ENCODE peak calls at places on chromosomes 4 and X, in seven cellular contexts. Z, D, M, B, T, U and P are unnamed samples.

GRCh38 chr4:182212211-182212761 is 30.9 kb upstream of the TENM3 start:
- DNase-seq in Z (peak), D (no peak), M (no peak), B (no peak), T (peak), U (no peak), P (no peak)

GRCh38 chrX:12825801-12826200 is 34.6 kb downstream of the PRPS2 start:
- DNase-seq in Z (peak), D (no peak), M (no peak), B (no peak), T (no peak), U (no peak), P (peak)

GRCh38 chrX:19121898-19122640 is at the start of gene ADGRG2:
- DNase-seq in Z (peak), D (no peak), M (peak), B (peak), T (peak), U (no peak), P (peak)

GRCh38 chr4:122553432-122553831 is 67.4 kb downstream of the IL21 start:
- DNase-seq in Z (no peak), D (no peak), M (no peak), B (no peak), T (no peak), U (no peak), P (no peak)

GRCh38 chr4:153241970-153242847 is 38.0 kb downstream of the TRIM2 start:
- DNase-seq in Z (peak), D (peak), M (no peak), B (no peak), T (no peak), U (no peak), P (no peak)

GRCh38 chrX:136652822-136653723 is 5.1 kb downstream of the CD40LG start:
- DNase-seq in Z (no peak), D (no peak), M (no peak), B (peak), T (no peak), U (no peak), P (peak)

GRCh38 chrX:71296806-71297205 is 4.7 kb upstream of the ITGB1BP2 start:
- DNase-seq in Z (no peak), D (no peak), M (no peak), B (no peak), T (no peak), U (no peak), P (no peak)

GRCh38 chrX:152530967-152531366 is 79.9 kb upstream of the GABRA3 start:
- DNase-seq in Z (no peak), D (no peak), M (no peak), B (no peak), T (no peak), U (no peak), P (no peak)

GRCh38 chrX:54007682-54008081 is 36.6 kb downstream of the PHF8 start:
- DNase-seq in Z (no peak), D (no peak), M (no peak), B (no peak), T (no peak), U (no peak), P (no peak)

GRCh38 chr4:8247047-8247930 is 22.3 kb upstream of the HTRA3 start:
- DNase-seq in Z (no peak), D (peak), M (no peak), B (peak), T (peak), U (no peak), P (peak)

GRCh38 chr4:140968371-140968770 is 164.9 kb downstream of the RNF150 start:
- DNase-seq in Z (no peak), D (no peak), M (no peak), B (no peak), T (no peak), U (no peak), P (no peak)

GRCh38 chr4:56272946-56273728 is 114.2 kb downstream of the AASDH start:
- DNase-seq in Z (no peak), D (no peak), M (no peak), B (no peak), T (no peak), U (no peak), P (no peak)

GRCh38 chr4:113882668-113883067 is 96.8 kb downstream of the ARSJ start:
- DNase-seq in Z (no peak), D (no peak), M (no peak), B (no peak), T (no peak), U (no peak), P (peak)

GRCh38 chr4:86939737-86940141 is 4.9 kb downstream of the AFF1 start:
- DNase-seq in Z (no peak), D (no peak), M (no peak), B (no peak), T (no peak), U (peak), P (no peak)

GRCh38 chr4:15920723-15921591 is 17.6 kb downstream of the FGFBP1 start:
- DNase-seq in Z (peak), D (no peak), M (peak), B (no peak), T (peak), U (no peak), P (peak)

GRCh38 chr4:162016991-162017390 is 146.8 kb downstream of the FSTL5 start:
- DNase-seq in Z (no peak), D (no peak), M (no peak), B (no peak), T (no peak), U (no peak), P (no peak)

GRCh38 chr4:91447168-91447567 is 856.6 kb upstream of the GRID2 start:
- DNase-seq in Z (no peak), D (no peak), M (no peak), B (no peak), T (no peak), U (no peak), P (no peak)

GRCh38 chr4:138510053-138510452 is 267.9 kb upstream of the SLC7A11 start:
- DNase-seq in Z (peak), D (no peak), M (no peak), B (no peak), T (no peak), U (no peak), P (no peak)

GRCh38 chr4:73070072-73070385 is 513 bp upstream of the COX18 start:
- DNase-seq in Z (no peak), D (no peak), M (no peak), B (no peak), T (no peak), U (no peak), P (no peak)

GRCh38 chrX:9465380-9466114 is 689 bp downstream of the TBL1X start:
- DNase-seq in Z (no peak), D (no peak), M (peak), B (no peak), T (peak), U (peak), P (peak)

GRCh38 chrX:139077303-139078131 is 366.0 kb upstream of the FGF13 start:
- DNase-seq in Z (peak), D (no peak), M (no peak), B (no peak), T (no peak), U (no peak), P (peak)

GRCh38 chr4:139666735-139667266 is 1.2 kb downstream of the MGST2 start:
- DNase-seq in Z (peak), D (peak), M (peak), B (peak), T (peak), U (peak), P (peak)

GRCh38 chr4:6887591-6888371 is 21.8 kb upstream of the TBC1D14 start:
- DNase-seq in Z (no peak), D (no peak), M (no peak), B (no peak), T (peak), U (no peak), P (peak)

GRCh38 chr4:56426273-56426672 is 9.1 kb downstream of the PPAT start:
- DNase-seq in Z (no peak), D (no peak), M (no peak), B (no peak), T (no peak), U (no peak), P (no peak)

GRCh38 chr4:91485415-91485814 is 818.4 kb upstream of the GRID2 start:
- DNase-seq in Z (no peak), D (no peak), M (no peak), B (no peak), T (no peak), U (no peak), P (no peak)

GRCh38 chr4:21954406-21954805 is 5.8 kb upstream of the KCNIP4 start:
- DNase-seq in Z (no peak), D (no peak), M (no peak), B (no peak), T (no peak), U (no peak), P (no peak)

GRCh38 chr4:70715097-70715496 is 6.7 kb upstream of the RUFY3 start:
- DNase-seq in Z (no peak), D (no peak), M (no peak), B (no peak), T (no peak), U (no peak), P (peak)

GRCh38 chr4:16952462-16952871 is 54.0 kb upstream of the LDB2 start:
- DNase-seq in Z (peak), D (no peak), M (no peak), B (no peak), T (no peak), U (no peak), P (no peak)

GRCh38 chr4:107740381-107740780 is 20.3 kb upstream of the PAPSS1 start:
- DNase-seq in Z (peak), D (no peak), M (no peak), B (no peak), T (no peak), U (peak), P (peak)

GRCh38 chr4:185597532-185598188 is 62.4 kb upstream of the PDLIM3 start:
- DNase-seq in Z (peak), D (peak), M (peak), B (peak), T (peak), U (peak), P (peak)

GRCh38 chr4:5374577-5374976 is 323.3 kb downstream of the STK32B start:
- DNase-seq in Z (no peak), D (no peak), M (no peak), B (no peak), T (no peak), U (no peak), P (no peak)

GRCh38 chrX:104113237-104113965 is 1.1 kb downstream of the ZCCHC18 start:
- DNase-seq in Z (peak), D (peak), M (peak), B (no peak), T (peak), U (peak), P (peak)
- TF ChIP-seq CTCF in Z (peak), D (peak), M (no peak), B (peak), T (peak), U (peak), P (peak)

GRCh38 chr4:134471569-134471968 is 270.0 kb upstream of the PABPC4L start:
- DNase-seq in Z (no peak), D (no peak), M (no peak), B (no peak), T (no peak), U (no peak), P (no peak)

GRCh38 chr4:134465417-134465816 is 263.8 kb upstream of the PABPC4L start:
- DNase-seq in Z (no peak), D (no peak), M (no peak), B (no peak), T (no peak), U (no peak), P (no peak)

DNA sequence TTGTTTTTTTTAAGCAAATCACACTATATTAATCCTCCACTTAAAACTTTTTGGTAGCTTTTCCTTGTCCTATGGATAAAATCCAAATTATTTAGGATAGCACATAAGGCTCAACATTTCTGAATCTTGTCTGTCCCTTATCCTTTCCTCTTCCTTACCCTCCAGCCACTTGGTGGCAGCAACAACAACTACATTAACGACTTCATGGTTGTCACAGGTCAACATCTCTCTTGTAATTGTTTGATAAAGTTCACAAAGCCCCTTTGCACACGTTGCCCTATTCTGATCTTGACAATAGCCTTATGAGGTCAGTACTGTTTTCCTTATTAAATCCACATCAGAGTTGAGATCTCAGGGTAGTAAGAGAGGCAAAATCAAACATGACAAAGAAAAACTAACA is 269.0 kb upstream of the PABPC4L start:
- DNase-seq in Z (no peak), D (peak), M (no peak), B (no peak), T (no peak), U (no peak), P (peak)
- TF ChIP-seq CTCF in Z (peak), D (peak), M (no peak), B (no peak), T (peak), U (peak), P (no peak)

GRCh38 chr4:44914223-44914622 is 187.9 kb upstream of the GNPDA2 start:
- DNase-seq in Z (no peak), D (no peak), M (no peak), B (no peak), T (no peak), U (no peak), P (no peak)

GRCh38 chr4:44912980-44913379 is 186.6 kb upstream of the GNPDA2 start:
- DNase-seq in Z (no peak), D (no peak), M (no peak), B (no peak), T (no peak), U (no peak), P (no peak)

GRCh38 chr4:44916406-44916805 is 190.1 kb upstream of the GNPDA2 start:
- DNase-seq in Z (peak), D (no peak), M (no peak), B (no peak), T (no peak), U (no peak), P (peak)
- TF ChIP-seq CTCF in Z (no peak), D (no peak), M (no peak), B (no peak), T (no peak), U (no peak), P (no peak)

GRCh38 chrX:68721546-68721945 is 74.1 kb downstream of the STARD8 start:
- DNase-seq in Z (no peak), D (no peak), M (no peak), B (no peak), T (no peak), U (no peak), P (no peak)

GRCh38 chrX:68720851-68721250 is 73.4 kb downstream of the STARD8 start:
- DNase-seq in Z (no peak), D (no peak), M (no peak), B (no peak), T (no peak), U (no peak), P (no peak)

GRCh38 chrX:68718443-68718820 is 71.0 kb downstream of the STARD8 start:
- DNase-seq in Z (no peak), D (no peak), M (no peak), B (no peak), T (no peak), U (no peak), P (no peak)

GRCh38 chrX:68719181-68719903 is 71.9 kb downstream of the STARD8 start:
- DNase-seq in Z (no peak), D (no peak), M (no peak), B (no peak), T (no peak), U (no peak), P (no peak)

DNA sequence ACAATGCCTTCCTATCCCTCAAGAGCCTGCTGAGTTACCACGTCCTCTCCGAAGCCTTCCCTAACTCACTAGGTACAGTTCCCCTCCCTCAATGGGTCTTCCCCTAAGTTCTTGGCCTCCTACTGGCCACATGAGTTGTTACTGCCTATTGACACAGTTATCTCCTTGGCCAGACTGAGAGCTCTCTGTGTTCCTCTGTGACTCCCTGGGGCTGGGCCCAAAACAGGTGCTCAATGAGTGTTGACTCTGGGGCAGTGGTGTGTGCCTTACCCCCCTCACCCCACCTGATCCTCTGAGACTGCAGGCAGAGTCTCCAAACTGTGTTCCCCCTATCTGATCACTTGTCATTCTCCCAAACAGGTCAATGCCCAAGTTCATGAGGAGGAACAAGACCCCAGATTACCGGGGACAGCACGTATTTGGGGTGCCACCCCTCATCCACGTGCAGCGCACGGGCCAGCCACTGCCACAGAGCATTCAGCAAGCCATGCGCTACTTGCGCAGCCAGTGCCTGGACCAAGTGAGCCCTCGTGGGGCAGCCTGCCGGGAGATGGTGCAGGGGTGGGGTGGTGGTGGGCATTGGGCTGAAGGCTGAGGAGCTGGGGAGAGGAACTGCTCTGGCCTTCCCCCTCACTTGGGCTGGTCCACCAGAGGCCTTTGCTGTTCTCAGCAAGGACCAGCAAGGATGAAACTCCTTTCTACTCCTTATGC is 72.6 kb downstream of the STARD8 start:
- DNase-seq in Z (no peak), D (peak), M (no peak), B (no peak), T (no peak), U (no peak), P (no peak)
- TF ChIP-seq CTCF in Z (peak), D (peak), M (no peak), B (no peak), T (no peak), U (no peak), P (peak)

DNA sequence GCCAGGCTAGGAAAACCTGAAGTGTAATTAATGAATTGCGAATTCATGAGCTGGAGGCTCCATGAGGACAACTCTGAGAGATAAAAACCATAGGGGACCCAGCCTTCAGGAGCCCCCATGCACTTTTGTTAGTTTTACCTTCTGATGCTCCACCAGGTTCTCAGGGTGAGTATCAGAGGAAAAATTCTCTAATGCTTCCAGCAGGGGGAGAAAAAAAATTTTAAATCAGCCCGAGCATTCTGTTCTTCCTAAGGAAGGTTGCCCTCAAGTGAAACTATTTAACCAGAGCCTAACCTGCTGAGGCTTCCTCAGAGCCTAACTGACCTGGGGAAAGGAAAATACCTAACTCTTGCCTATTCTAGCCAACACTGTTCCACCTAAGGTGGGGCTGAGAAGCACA is 552.6 kb downstream of the PPARGC1A start:
- DNase-seq in Z (no peak), D (no peak), M (no peak), B (no peak), T (no peak), U (peak), P (no peak)
- TF ChIP-seq CTCF in Z (no peak), D (no peak), M (no peak), B (no peak), T (no peak), U (peak), P (no peak)